ENCODE peak calls at places on chromosomes 3 and 15, in four cellular contexts. S is PC-3, O is iPS DF 6.9, F is mesendoderm. K is an unnamed sample. For H3K36me3, the result is how much of the 10 kb centered on the place peaks cover.

GRCh38 chr3:127549826-127550487 is 40.6 kb downstream of the TPRA1 start:
- DNase-seq in O (no peak), F (no peak), S (peak), K (peak)

GRCh38 chr3:102444101-102444500 is 9.3 kb downstream of the ZPLD1 start:
- DNase-seq in F (peak), S (no peak), O (no peak), K (no peak)

GRCh38 chr3:46707601-46708011 is 6.4 kb downstream of the TMIE start:
- DNase-seq in O (no peak), S (no peak), F (no peak), K (no peak)

GRCh38 chr3:178711753-178712152 is 175.5 kb downstream of the KCNMB2 start:
- DNase-seq in S (no peak), F (no peak), O (no peak), K (no peak)

GRCh38 chr15:89495638-89496145 is 691 bp downstream of the RHCG start:
- DNase-seq in O (no peak), S (peak), F (no peak), K (no peak)

GRCh38 chr3:144085964-144086363 is 114.3 kb downstream of the DIPK2A start:
- DNase-seq in O (no peak), S (peak), F (no peak), K (peak)

GRCh38 chr3:112633757-112634156 is 7.2 kb downstream of the CCDC80 start:
- DNase-seq in S (peak), F (no peak), O (no peak), K (no peak)

GRCh38 chr3:146498002-146498736 is 28.8 kb upstream of the PLSCR2 start:
- DNase-seq in O (no peak), S (no peak), F (no peak), K (no peak)

GRCh38 chr15:71044006-71044405 is 71.3 kb upstream of the THSD4 start:
- DNase-seq in O (no peak), S (peak), F (no peak), K (peak)

GRCh38 chr15:56038015-56038414 is 44.6 kb upstream of the NEDD4 start:
- DNase-seq in O (no peak), S (no peak), F (no peak), K (no peak)

GRCh38 chr3:182911782-182912111 is 68.6 kb downstream of the DCUN1D1 start:
- DNase-seq in F (no peak), S (no peak), O (no peak), K (peak)

GRCh38 chr3:195250473-195251251 is 20.3 kb downstream of the XXYLT1 start:
- DNase-seq in S (no peak), O (no peak), F (no peak), K (no peak)

GRCh38 chr3:151443583-151443982 is 17.3 kb downstream of the IGSF10 start:
- DNase-seq in O (no peak), F (peak), S (no peak), K (no peak)

GRCh38 chr15:94792166-94792565 is 560.8 kb downstream of the MCTP2 start:
- DNase-seq in O (no peak), S (peak), F (peak), K (peak)

GRCh38 chr3:52770581-52771333 is at the start of gene NEK4:
- DNase-seq in S (peak), F (peak), O (peak), K (peak)

GRCh38 chr15:42725331-42725903 is 11.5 kb downstream of the CDAN1 start:
- DNase-seq in S (no peak), F (no peak), O (no peak), K (no peak)

GRCh38 chr15:29857196-29857595 is 34.9 kb upstream of the TJP1 start:
- DNase-seq in O (no peak), F (peak), S (peak), K (peak)

GRCh38 chr3:194871143-194871863 is 185.6 kb downstream of the FAM43A start:
- DNase-seq in S (peak), O (no peak), F (peak), K (peak)

GRCh38 chr15:33722005-33722672 is 246.2 kb upstream of the CHRM5 start:
- DNase-seq in O (no peak), F (no peak), S (peak), K (peak)

GRCh38 chr3:9552252-9552999 is 1.2 kb downstream of the LHFPL4 start:
- DNase-seq in S (peak), O (peak), F (peak), K (peak)

GRCh38 chr3:66675383-66675782 is 174.6 kb upstream of the LRIG1 start:
- DNase-seq in S (peak), F (no peak), O (no peak), K (peak)

DNA sequence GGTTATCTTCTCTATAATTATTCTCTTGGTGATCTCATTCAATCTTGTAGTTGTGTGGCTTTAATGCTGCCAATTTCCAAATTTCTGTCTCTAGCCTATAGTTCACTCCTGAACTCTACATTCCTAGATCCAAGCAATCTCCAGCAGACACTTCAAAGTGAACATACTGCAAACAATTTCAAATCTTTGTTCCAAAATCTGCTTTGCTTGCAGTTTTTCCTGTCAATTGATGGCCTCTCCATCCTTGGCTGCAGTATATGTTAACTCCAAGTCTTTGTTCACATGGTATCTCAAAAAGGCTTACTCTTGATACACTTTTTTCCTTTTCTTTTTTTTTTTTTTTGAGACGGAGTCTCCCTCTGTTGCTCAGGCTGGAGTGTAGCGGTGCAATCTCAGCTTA is 17.4 kb downstream of the NAA50 start:
- DNase-seq in O (no peak), F (no peak), S (no peak), K (no peak)
- H3K36me3 ChIP-seq in O (under half), F (under half), S (under half), K (under half)

DNA sequence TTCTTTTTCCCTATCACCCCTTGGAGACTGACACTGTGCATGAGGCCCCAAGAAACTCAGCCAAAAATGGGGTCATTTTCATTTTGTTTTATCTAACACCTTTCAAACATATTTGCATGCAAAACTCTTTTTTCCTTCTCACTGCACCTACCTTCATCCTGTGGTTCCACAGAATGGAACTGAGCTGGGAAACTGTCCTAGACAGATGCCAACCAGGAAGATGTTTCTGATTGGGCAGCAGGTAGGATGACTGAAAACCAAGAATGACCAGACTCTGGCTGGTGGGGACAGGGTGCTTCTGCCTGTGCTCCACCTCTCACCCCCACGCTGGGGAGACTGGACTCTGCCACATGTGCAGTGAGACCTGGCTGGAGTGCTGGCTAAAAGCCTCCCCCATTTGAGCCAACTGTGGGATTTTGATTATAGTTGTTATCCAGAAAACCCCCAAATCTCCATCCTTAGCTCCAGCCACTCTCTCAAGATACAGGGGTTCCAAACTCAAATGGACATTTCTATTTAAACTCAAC is 5.2 kb downstream of the PPIB start:
- DNase-seq in F (no peak), O (no peak), S (no peak), K (no peak)
- H3K36me3 ChIP-seq in F (under half), O (half or more), S (under half), K (under half)

GRCh38 chr15:45050587-45050986 is 27.6 kb downstream of the SORD start:
- DNase-seq in S (no peak), O (no peak), F (no peak), K (no peak)
- H3K36me3 ChIP-seq in S (under half), O (under half), F (under half), K (under half)

DNA sequence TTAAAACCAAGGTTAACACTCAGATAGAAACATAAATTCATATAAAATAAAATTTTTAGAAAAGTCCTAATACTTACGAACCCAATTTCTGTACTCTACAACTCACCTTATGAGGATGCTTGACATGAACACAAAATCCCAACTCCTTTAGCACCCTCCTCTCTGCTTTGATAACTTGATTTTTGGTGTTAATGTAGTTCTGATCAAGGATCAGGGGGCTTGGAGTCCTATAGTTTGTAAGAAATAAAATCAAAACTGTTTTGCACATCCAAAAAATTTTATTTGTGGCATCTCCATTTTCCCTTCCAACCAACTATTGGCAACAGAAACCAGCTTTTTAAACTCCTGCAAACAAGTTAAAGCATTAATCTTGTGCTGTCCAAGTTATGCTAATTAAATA is 7.0 kb downstream of the CCNL1 start:
- DNase-seq in O (no peak), S (no peak), F (no peak), K (no peak)
- H3K36me3 ChIP-seq in O (under half), S (half or more), F (under half), K (under half)

GRCh38 chr3:177061382-177061781 is 135.9 kb downstream of the TBL1XR1 start:
- DNase-seq in O (no peak), S (no peak), F (no peak), K (no peak)
- H3K36me3 ChIP-seq in O (under half), S (under half), F (under half), K (under half)

DNA sequence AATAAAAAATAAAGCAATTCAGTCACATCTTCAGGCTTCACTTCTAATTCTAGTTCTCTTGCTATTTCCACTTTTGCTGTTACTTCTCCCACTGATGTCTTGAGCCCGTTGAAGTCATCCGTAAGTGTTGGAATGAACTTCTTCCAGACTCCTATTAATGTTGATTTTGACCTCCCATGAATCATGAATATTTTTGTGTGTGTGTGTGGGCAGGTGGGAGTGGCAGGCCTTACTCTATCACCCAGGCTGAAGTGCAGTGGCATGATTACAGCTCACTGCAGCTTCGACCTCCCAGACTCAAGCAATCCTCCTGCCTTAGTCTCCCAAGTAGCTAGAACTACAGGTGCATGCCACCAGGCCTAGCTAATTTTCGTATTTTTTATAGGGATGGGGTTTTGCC is 10.7 kb downstream of the USP4 start:
- DNase-seq in F (no peak), O (no peak), S (no peak), K (peak)
- H3K36me3 ChIP-seq in F (under half), O (under half), S (under half), K (under half)

GRCh38 chr3:49333091-49333490 is 6.8 kb downstream of the USP4 start:
- DNase-seq in F (no peak), O (no peak), S (no peak), K (no peak)

GRCh38 chr3:49324768-49325167 is 15.1 kb downstream of the USP4 start:
- DNase-seq in O (no peak), S (no peak), F (no peak), K (no peak)

GRCh38 chr3:49327485-49327884 is 12.4 kb downstream of the USP4 start:
- DNase-seq in O (no peak), F (peak), S (peak), K (no peak)
- H3K36me3 ChIP-seq in O (under half), F (under half), S (under half), K (under half)

K was measured in bronchial epithelial cell.